ENCODE peak calls at places on chromosomes 11 and 22, in eight cellular contexts. C, U, K, A, T, Q, D and M are unnamed samples.

GRCh38 chr11:130439160-130439519 is 9.3 kb upstream of the ADAMTS15 start:
- DNase-seq in C (no peak), U (no peak), K (no peak), A (no peak), T (no peak), Q (no peak), D (no peak), M (no peak)

GRCh38 chr11:1226226-1226961 is 3.5 kb downstream of the MUC5B start:
- DNase-seq in C (no peak), U (peak; percentile 55), K (no peak), A (peak; percentile 14), T (peak; percentile 24), Q (no peak), D (no peak), M (no peak)

GRCh38 chr22:33006220-33006954 is 51.8 kb downstream of the SYN3 start:
- DNase-seq in C (peak; percentile 30), U (no peak), K (no peak), A (no peak), T (no peak), Q (no peak), D (no peak), M (peak; percentile 32)

GRCh38 chr11:17801166-17801565 is 66.6 kb downstream of the KCNC1 start:
- DNase-seq in C (no peak), U (no peak), K (no peak), A (no peak), T (no peak), Q (no peak), D (no peak), M (no peak)

GRCh38 chr11:130849215-130849568 is 67.1 kb downstream of the SNX19 start:
- DNase-seq in C (peak; percentile 39), U (no peak), K (no peak), A (no peak), T (no peak), Q (no peak), D (no peak), M (no peak)

GRCh38 chr11:64234840-64235379 is 526 bp downstream of the VEGFB start:
- DNase-seq in C (no peak), U (peak; percentile 79), K (no peak), A (peak; percentile 68), T (no peak), Q (no peak), D (no peak), M (peak; percentile 67)

GRCh38 chr11:125542709-125543108 is 26.6 kb upstream of the EI24 start:
- DNase-seq in C (no peak), U (no peak), K (no peak), A (no peak), T (no peak), Q (no peak), D (no peak), M (no peak)

GRCh38 chr11:101442171-101442570 is 141.6 kb downstream of the TRPC6 start:
- DNase-seq in C (no peak), U (no peak), K (no peak), A (no peak), T (no peak), Q (no peak), D (no peak), M (no peak)

GRCh38 chr11:4181780-4182721 is 87.5 kb downstream of the RRM1 start:
- DNase-seq in C (no peak), U (peak; percentile 73), K (peak; percentile 16), A (no peak), T (peak; percentile 75), Q (no peak), D (no peak), M (peak; percentile 83)

GRCh38 chr11:115170133-115170815 is 333.9 kb downstream of the CADM1 start:
- DNase-seq in C (no peak), U (peak; percentile 47), K (no peak), A (no peak), T (peak; percentile 69), Q (no peak), D (no peak), M (peak; percentile 10)

GRCh38 chr11:15525582-15525981 is 410.9 kb downstream of the INSC start:
- DNase-seq in C (no peak), U (no peak), K (no peak), A (no peak), T (no peak), Q (no peak), D (no peak), M (no peak)

GRCh38 chr11:8794677-8795103 is 112.1 kb downstream of the RPL27A start:
- DNase-seq in C (no peak), U (no peak), K (no peak), A (no peak), T (no peak), Q (no peak), D (no peak), M (peak; percentile 55)

GRCh38 chr11:11351042-11351586 is 1.9 kb downstream of the CSNK2A3 start:
- DNase-seq in C (no peak), U (no peak), K (no peak), A (peak; percentile 30), T (no peak), Q (no peak), D (no peak), M (no peak)

GRCh38 chr11:46102843-46103242 is 18.4 kb downstream of the PHF21A start:
- DNase-seq in C (no peak), U (no peak), K (no peak), A (no peak), T (no peak), Q (no peak), D (no peak), M (no peak)

GRCh38 chr22:44128961-44129613 is 51.6 kb upstream of the PARVG start:
- DNase-seq in C (no peak), U (no peak), K (no peak), A (no peak), T (no peak), Q (no peak), D (no peak), M (no peak)

GRCh38 chr11:88335284-88335683 is 2.3 kb downstream of the CTSC start:
- DNase-seq in C (no peak), U (no peak), K (no peak), A (no peak), T (no peak), Q (no peak), D (no peak), M (no peak)

GRCh38 chr11:88338223-88338661 is 706 bp upstream of the CTSC start:
- DNase-seq in C (peak; percentile 55), U (peak; percentile 35), K (peak; percentile 49), A (peak; percentile 26), T (no peak), Q (no peak), D (peak; percentile 25), M (peak; percentile 48)

GRCh38 chr11:88340366-88340930 is 2.9 kb upstream of the CTSC start:
- DNase-seq in C (no peak), U (no peak), K (no peak), A (no peak), T (no peak), Q (no peak), D (no peak), M (no peak)

GRCh38 chr11:88341852-88342251 is 4.3 kb upstream of the CTSC start:
- DNase-seq in C (no peak), U (no peak), K (no peak), A (no peak), T (no peak), Q (no peak), D (no peak), M (no peak)

GRCh38 chr11:88337342-88338222 is at the start of gene CTSC:
- DNase-seq in C (peak; percentile 90), U (peak; percentile 88), K (peak; percentile 73), A (peak; percentile 93), T (peak; percentile 91), Q (peak; percentile 89), D (peak; percentile 88), M (peak; percentile 94)
- TF ChIP-seq CTCF in C (no peak), U (no peak), K (no peak), A (no peak), T (no peak), Q (no peak), D (no peak), M (no peak)

GRCh38 chr11:65459552-65459951 is 37.0 kb downstream of the NEAT1 start:
- DNase-seq in C (no peak), U (no peak), K (no peak), A (no peak), T (no peak), Q (no peak), D (no peak), M (no peak)

GRCh38 chr11:65456418-65456817 is 33.8 kb downstream of the NEAT1 start:
- DNase-seq in C (no peak), U (no peak), K (no peak), A (no peak), T (no peak), Q (no peak), D (no peak), M (no peak)

GRCh38 chr11:65452806-65453490 is 30.4 kb downstream of the NEAT1 start:
- DNase-seq in C (no peak), U (peak; percentile 84), K (no peak), A (peak; percentile 37), T (no peak), Q (peak; percentile 14), D (peak; percentile 19), M (no peak)

GRCh38 chr11:65454311-65454695 is 31.7 kb downstream of the NEAT1 start:
- DNase-seq in C (no peak), U (no peak), K (no peak), A (no peak), T (no peak), Q (no peak), D (no peak), M (no peak)

GRCh38 chr11:65454696-65455456 is 32.3 kb downstream of the NEAT1 start:
- DNase-seq in C (peak; percentile 87), U (peak; percentile 92), K (no peak), A (peak; percentile 89), T (peak; percentile 79), Q (peak; percentile 89), D (peak; percentile 94), M (peak; percentile 83)
- TF ChIP-seq CTCF in C (no peak), U (peak; percentile 26), K (no peak), A (no peak), T (no peak), Q (peak; percentile 12), D (peak; percentile 20), M (no peak)

GRCh38 chr22:49960967-49961600 is 512 bp downstream of the PIM3 start:
- DNase-seq in C (no peak), U (peak; percentile 66), K (no peak), A (peak; percentile 55), T (peak; percentile 45), Q (peak; percentile 15), D (peak; percentile 41), M (peak; percentile 50)

GRCh38 chr22:49958961-49959781 is 1.4 kb upstream of the PIM3 start:
- DNase-seq in C (no peak), U (no peak), K (no peak), A (peak; percentile 18), T (peak; percentile 51), Q (no peak), D (no peak), M (no peak)

GRCh38 chr22:49961601-49962011 is 1.0 kb downstream of the PIM3 start:
- DNase-seq in C (no peak), U (no peak), K (no peak), A (no peak), T (peak; percentile 35), Q (no peak), D (no peak), M (no peak)

GRCh38 chr22:49959782-49960158 is 802 bp upstream of the PIM3 start:
- DNase-seq in C (no peak), U (peak; percentile 80), K (no peak), A (peak; percentile 66), T (peak; percentile 47), Q (no peak), D (no peak), M (peak; percentile 68)

GRCh38 chr22:49960159-49960966 is at the start of gene PIM3:
- DNase-seq in C (peak; percentile 94), U (peak; percentile 98), K (peak; percentile 85), A (peak; percentile 95), T (peak; percentile 90), Q (peak; percentile 88), D (peak; percentile 93), M (peak; percentile 95)
- TF ChIP-seq CTCF in C (no peak), U (no peak), K (no peak), A (no peak), T (no peak), Q (no peak), D (peak; percentile 7), M (no peak)

GRCh38 chr11:77030834-77031414 is 3.3 kb upstream of the B3GNT6 start:
- DNase-seq in C (no peak), U (no peak), K (no peak), A (no peak), T (no peak), Q (no peak), D (no peak), M (no peak)
- TF ChIP-seq CTCF in C (no peak), U (no peak), K (no peak), A (no peak), T (no peak), Q (no peak), D (no peak), M (no peak)